ENCODE peak calls at places on chromosomes 3 and 15, in eight cellular contexts. E is pancreas; T is spleen; L is CD8-positive, alpha-beta T cell; Z is brain microvascular endothelial cell; K is stomach; B is Peyer's patch; W is heart left ventricle. G is an unnamed sample.

GRCh38 chr3:170383567-170383966 is 26.1 kb downstream of the SKIL start:
- DNase-seq in E (no peak), T (no peak), L (no peak), Z (peak), K (no peak), B (no peak), W (no peak), G (peak)

GRCh38 chr15:88142141-88142540 is 114.4 kb downstream of the NTRK3 start:
- DNase-seq in E (no peak), T (no peak), L (no peak), Z (no peak), K (no peak), B (no peak), W (no peak), G (no peak)

GRCh38 chr15:77409259-77410156 is 10.4 kb downstream of the PEAK1 start:
- DNase-seq in E (no peak), T (no peak), L (no peak), Z (no peak), K (no peak), B (no peak), W (no peak), G (no peak)

GRCh38 chr3:189233225-189233858 is 61.6 kb downstream of the TPRG1 start:
- DNase-seq in E (peak), T (no peak), L (peak), Z (peak), K (peak), B (peak), W (peak), G (peak)

GRCh38 chr3:13846716-13847570 is 32.9 kb downstream of the WNT7A start:
- DNase-seq in E (no peak), T (peak), L (no peak), Z (no peak), K (no peak), B (no peak), W (no peak), G (no peak)

GRCh38 chr15:57572463-57572862 is 19.2 kb upstream of the MYZAP start:
- DNase-seq in E (no peak), T (peak), L (no peak), Z (no peak), K (no peak), B (no peak), W (no peak), G (peak)

GRCh38 chr3:59572106-59572505 is 522.3 kb upstream of the CFAP20DC start:
- DNase-seq in E (no peak), T (no peak), L (no peak), Z (no peak), K (no peak), B (no peak), W (no peak), G (peak)

GRCh38 chr3:122322095-122323075 is 2.7 kb upstream of the CSTA start:
- DNase-seq in E (no peak), T (no peak), L (peak), Z (no peak), K (no peak), B (no peak), W (no peak), G (no peak)

GRCh38 chr3:23884481-23884880 is 32.3 kb downstream of the NKIRAS1 start:
- DNase-seq in E (no peak), T (no peak), L (no peak), Z (no peak), K (no peak), B (no peak), W (no peak), G (no peak)

GRCh38 chr3:128205616-128206015 is 52.3 kb downstream of the EEFSEC start:
- DNase-seq in E (no peak), T (no peak), L (no peak), Z (no peak), K (no peak), B (no peak), W (no peak), G (no peak)

GRCh38 chr3:30531017-30531570 is 75.3 kb upstream of the TGFBR2 start:
- DNase-seq in E (no peak), T (no peak), L (no peak), Z (no peak), K (no peak), B (no peak), W (no peak), G (no peak)

GRCh38 chr15:68376447-68377060 is 55.4 kb downstream of the ITGA11 start:
- DNase-seq in E (no peak), T (no peak), L (no peak), Z (no peak), K (no peak), B (no peak), W (peak), G (no peak)

GRCh38 chr15:67130673-67131601 is 65.5 kb downstream of the SMAD3 start:
- DNase-seq in E (no peak), T (no peak), L (no peak), Z (no peak), K (no peak), B (peak), W (no peak), G (peak)

GRCh38 chr3:13832130-13832529 is 47.7 kb downstream of the WNT7A start:
- DNase-seq in E (no peak), T (no peak), L (no peak), Z (no peak), K (no peak), B (no peak), W (no peak), G (no peak)

GRCh38 chr3:56923546-56924224 is 121.9 kb upstream of the ARHGEF3 start:
- DNase-seq in E (peak), T (no peak), L (peak), Z (peak), K (peak), B (peak), W (peak), G (no peak)

GRCh38 chr3:108461641-108462040 is 48.8 kb downstream of the MYH15 start:
- DNase-seq in E (no peak), T (no peak), L (no peak), Z (no peak), K (no peak), B (no peak), W (no peak), G (peak)

GRCh38 chr3:130816873-130817445 is 70.3 kb upstream of the PIK3R4 start:
- DNase-seq in E (no peak), T (no peak), L (no peak), Z (no peak), K (no peak), B (no peak), W (no peak), G (no peak)

GRCh38 chr3:53570086-53570485 is 75.7 kb downstream of the CACNA1D start:
- DNase-seq in E (no peak), T (no peak), L (no peak), Z (no peak), K (no peak), B (no peak), W (no peak), G (no peak)

GRCh38 chr3:137020315-137020714 is 62.5 kb downstream of the IL20RB start:
- DNase-seq in E (no peak), T (no peak), L (no peak), Z (no peak), K (no peak), B (no peak), W (no peak), G (peak)

GRCh38 chr3:132461544-132461943 is 44.2 kb downstream of the DNAJC13 start:
- DNase-seq in E (no peak), T (no peak), L (no peak), Z (no peak), K (no peak), B (no peak), W (no peak), G (peak)

GRCh38 chr3:29889230-29889629 is 608.4 kb downstream of the RBMS3 start:
- DNase-seq in E (no peak), T (no peak), L (no peak), Z (peak), K (no peak), B (no peak), W (no peak), G (peak)

GRCh38 chr15:23606226-23606625 is 40.8 kb downstream of the MKRN3 start:
- DNase-seq in E (no peak), T (no peak), L (no peak), Z (no peak), K (no peak), B (no peak), W (no peak), G (no peak)

GRCh38 chr3:157087398-157088132 is 72.4 kb downstream of the CCNL1 start:
- DNase-seq in E (no peak), T (no peak), L (no peak), Z (no peak), K (no peak), B (no peak), W (no peak), G (no peak)

DNA sequence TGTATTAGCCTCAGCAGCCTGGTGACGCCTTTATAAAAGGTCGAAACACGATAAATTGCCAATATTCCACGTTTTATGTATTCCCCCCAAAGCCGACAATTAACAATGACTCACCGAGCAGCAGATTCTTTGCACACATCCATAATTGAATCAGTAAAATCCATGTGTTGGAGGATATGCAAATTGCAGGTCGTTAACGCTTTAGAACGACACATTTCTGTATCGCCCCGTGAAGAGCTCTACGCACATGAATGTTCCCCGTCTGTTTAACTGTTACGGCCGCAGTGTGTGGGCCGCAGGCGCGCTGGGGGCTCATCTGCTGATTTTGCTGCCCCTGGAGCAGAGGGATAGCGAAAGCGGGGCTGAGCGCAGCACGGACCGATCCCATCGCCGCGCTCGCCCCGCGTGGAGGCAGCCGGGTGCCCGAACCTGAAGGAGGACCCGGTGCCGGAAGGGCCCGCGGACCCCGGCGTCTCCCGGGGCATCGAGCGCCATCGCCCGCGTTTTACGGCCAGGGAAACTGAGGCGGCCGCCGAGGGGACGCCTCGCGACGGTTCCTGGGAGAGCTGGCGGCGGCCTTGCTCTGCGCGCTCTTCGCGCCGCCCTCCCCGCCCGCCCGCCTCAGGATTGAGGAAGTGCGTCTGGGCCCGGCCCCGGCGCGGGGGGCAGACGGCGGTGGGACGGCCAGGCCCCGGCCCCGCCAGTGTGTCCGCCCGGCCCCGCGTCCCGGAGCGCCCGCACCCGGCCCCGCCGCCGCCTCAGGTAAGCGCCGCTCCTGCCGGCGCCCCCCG is at the start of gene LRRK1:
- DNase-seq in E (peak), T (peak), L (no peak), Z (peak), K (no peak), B (peak), W (peak), G (peak)
- H3K4me3 ChIP-seq in E (peak), T (peak), L (peak), Z (peak), K (peak), B (peak), W (peak), G (peak)

GRCh38 chr3:167493240-167493639 is 19.4 kb upstream of the SERPINI2 start:
- DNase-seq in E (peak), T (no peak), L (no peak), Z (no peak), K (no peak), B (no peak), W (no peak), G (no peak)
- TF ChIP-seq CTCF in E (peak), T (no peak), L (no peak), Z (no peak), K (no peak), B (no peak), W (no peak), G (no peak)

DNA sequence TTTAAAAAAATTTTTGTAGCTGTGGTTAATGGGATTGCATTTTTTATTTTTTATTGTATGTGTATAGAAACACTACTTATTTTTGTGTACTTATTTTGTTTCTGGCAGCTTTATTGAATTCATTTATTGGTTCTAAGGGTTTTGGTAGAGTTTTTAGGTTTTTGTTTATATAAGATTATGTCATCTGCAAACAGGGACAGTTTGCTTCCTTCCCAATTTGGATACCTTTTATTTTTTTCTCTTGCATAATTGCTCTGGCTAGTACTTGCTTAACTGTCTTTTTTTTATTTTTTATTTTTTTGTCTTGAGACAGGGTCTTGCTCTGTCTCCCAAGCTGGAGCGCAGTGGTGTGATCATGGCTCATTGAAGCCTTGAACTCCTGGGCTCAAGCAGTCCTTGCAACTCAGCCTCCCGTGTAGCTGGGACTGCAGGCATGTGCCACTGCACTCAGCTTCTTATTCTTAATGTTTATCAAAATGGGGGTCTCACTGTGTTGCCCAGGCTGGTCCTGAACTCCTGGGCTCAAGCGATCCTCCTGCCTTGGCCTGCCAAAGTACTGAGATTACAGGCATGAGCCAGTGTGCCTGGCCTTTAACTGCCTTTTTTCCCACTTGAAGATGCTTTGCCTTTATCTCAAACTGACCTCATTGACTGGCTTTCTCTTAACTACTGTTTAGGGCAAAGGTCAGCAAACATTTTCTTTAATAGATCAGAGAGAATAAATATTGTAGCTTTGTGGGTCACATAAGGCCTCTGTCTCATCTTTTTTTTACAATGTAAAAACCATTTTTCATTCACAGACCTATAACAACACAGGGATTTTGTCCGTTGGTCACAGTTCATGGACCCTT is 8.6 kb downstream of the TFG start:
- DNase-seq in E (no peak), T (no peak), L (no peak), Z (no peak), K (no peak), B (no peak), W (no peak), G (no peak)
- H3K4me3 ChIP-seq in E (no peak), T (no peak), L (no peak), Z (no peak), K (no peak), B (no peak), W (no peak), G (no peak)

GRCh38 chr3:36957072-36957471 is 12.2 kb upstream of the TRANK1 start:
- DNase-seq in E (no peak), T (no peak), L (no peak), Z (no peak), K (no peak), B (no peak), W (no peak), G (no peak)
- TF ChIP-seq CTCF in E (no peak), T (no peak), L (no peak), Z (peak), K (no peak), B (no peak), W (no peak), G (no peak)